ENCODE peak calls at places on chromosome 2, in four cellular contexts. A is NCI-H69; T is cardiac muscle cell; R is activated naive CD4-positive, alpha-beta T cell treated with anti-CD3 and anti-CD28 coated beads, Interleukin-2, amount 10 ng/mL, durations not matched to agents 7 days and 5 days. W is an unnamed sample.

GRCh38 chr2:121184248-121184862 is 100.6 kb downstream of the TFCP2L1 start:
- DNase-seq in A (peak; percentile 94), T (no peak), R (no peak), W (no peak)

GRCh38 chr2:7452110-7452851 is 535.1 kb downstream of the RNF144A start:
- DNase-seq in R (peak; percentile 52), T (no peak), A (no peak), W (peak; percentile 35)

GRCh38 chr2:126803422-126803775 is 95.3 kb upstream of the TEX51 start:
- DNase-seq in R (no peak), A (no peak), T (no peak), W (no peak)

GRCh38 chr2:79882548-79882947 is 369.7 kb downstream of the CTNNA2 start:
- DNase-seq in A (peak; percentile 46), R (no peak), T (no peak), W (no peak)

GRCh38 chr2:176177580-176178270 is 10.7 kb upstream of the HOXD1 start:
- DNase-seq in A (peak; percentile 90), R (no peak), T (peak; percentile 28), W (no peak)

GRCh38 chr2:30203156-30203555 is 28.2 kb upstream of the LBH start:
- DNase-seq in T (no peak), R (no peak), A (no peak), W (no peak)

GRCh38 chr2:85291425-85292023 is 36.3 kb downstream of the TGOLN2 start:
- DNase-seq in A (no peak), R (peak; percentile 59), T (no peak), W (peak; percentile 44)

GRCh38 chr2:96184188-96184587 is 24.4 kb downstream of the STARD7 start:
- DNase-seq in R (no peak), T (no peak), A (no peak), W (no peak)

GRCh38 chr2:213317929-213318328 is 33.7 kb downstream of the SPAG16 start:
- DNase-seq in T (no peak), R (no peak), A (no peak), W (no peak)

GRCh38 chr2:223870840-223871618 is 33.6 kb upstream of the AP1S3 start:
- DNase-seq in A (no peak), T (no peak), R (no peak), W (no peak)

GRCh38 chr2:101501443-101501842 is 26.5 kb upstream of the RFX8 start:
- DNase-seq in A (no peak), T (peak; percentile 21), R (no peak), W (peak; percentile 56)

GRCh38 chr2:158414538-158414937 is 42.0 kb downstream of the CCDC148 start:
- DNase-seq in A (no peak), T (no peak), R (no peak), W (no peak)

GRCh38 chr2:62300925-62301324 is 105.0 kb downstream of the B3GNT2 start:
- DNase-seq in A (no peak), R (no peak), T (no peak), W (no peak)

GRCh38 chr2:206867006-206867405 is 72.3 kb upstream of the CPO start:
- DNase-seq in T (no peak), A (no peak), R (no peak), W (no peak)

GRCh38 chr2:232038251-232038897 is 76.9 kb downstream of the DIS3L2 start:
- DNase-seq in A (no peak), R (no peak), T (no peak), W (no peak)

GRCh38 chr2:6368271-6368670 is 497.4 kb downstream of the CMPK2 start:
- DNase-seq in R (no peak), A (no peak), T (no peak), W (no peak)

GRCh38 chr2:43084699-43085091 is 141.7 kb downstream of the ZFP36L2 start:
- DNase-seq in R (no peak), T (peak; percentile 55), A (no peak), W (peak; percentile 72)

GRCh38 chr2:55112229-55113016 is 62.2 kb upstream of the RTN4 start:
- DNase-seq in R (no peak), A (peak; percentile 46), T (no peak), W (no peak)

GRCh38 chr2:197170137-197170682 is 140.4 kb downstream of the ANKRD44 start:
- DNase-seq in R (no peak), A (no peak), T (no peak), W (no peak)